ENCODE peak calls at places on chromosomes 13 and 19, in seven cellular contexts. H is epithelial cell of proximal tubule; F is neural progenitor cell; V is NCI-H460; K is GM03348; W is iPS-NIHi11; Z is activated T-helper 1 cell treated with anti-CD3 and anti-CD28 coated beads, Interleukin-12 subunit alpha, Interleukin-12 subunit beta, Interleukin-2, Interleukin-4 antibody, amounts not matched to agents 30 ng/mL and 10 ng/mL and 1 ng/mL, durations not matched to agents 14 hours and 24 hours and 36 hours. T is an unnamed sample.

GRCh38 chr13:113854238-113855011 is 9.5 kb downstream of the GAS6 start:
- DNase-seq in H (no peak), F (no peak), V (no peak), K (peak; percentile 38), W (no peak), Z (no peak), T (no peak)

GRCh38 chr13:43785166-43785680 is 1.5 kb downstream of the ENOX1 start:
- DNase-seq in H (no peak), F (peak; percentile 25), V (no peak), K (no peak), W (no peak), Z (no peak), T (no peak)

GRCh38 chr19:1945899-1946298 is 4.9 kb downstream of the CSNK1G2 start:
- DNase-seq in H (no peak), F (peak; percentile 84), V (no peak), K (peak; percentile 63), W (peak; percentile 86), Z (no peak), T (no peak)

GRCh38 chr13:66933527-66933926 is 296.6 kb downstream of the PCDH9 start:
- DNase-seq in H (no peak), F (no peak), V (no peak), K (no peak), W (no peak), Z (no peak), T (no peak)

GRCh38 chr13:79781829-79782540 is 301.0 kb downstream of the NDFIP2 start:
- DNase-seq in H (no peak), F (no peak), V (no peak), K (no peak), W (no peak), Z (no peak), T (no peak)

GRCh38 chr13:37303610-37304009 is 198.1 kb upstream of the CSNK1A1L start:
- DNase-seq in H (no peak), F (no peak), V (no peak), K (no peak), W (no peak), Z (no peak), T (no peak)

GRCh38 chr19:39319098-39319891 is 1.4 kb downstream of the LRFN1 start:
- DNase-seq in H (no peak), F (no peak), V (no peak), K (no peak), W (no peak), Z (no peak), T (no peak)

GRCh38 chr19:53328967-53329366 is 4.6 kb upstream of the ZNF845 start:
- DNase-seq in H (no peak), F (no peak), V (no peak), K (no peak), W (peak; percentile 34), Z (no peak), T (no peak)

GRCh38 chr13:52899206-52899605 is 50.8 kb upstream of the PCDH8 start:
- DNase-seq in H (no peak), F (no peak), V (no peak), K (no peak), W (no peak), Z (no peak), T (no peak)

GRCh38 chr13:30791354-30791921 is 56.1 kb downstream of the ALOX5AP start:
- DNase-seq in H (no peak), F (no peak), V (no peak), K (peak; percentile 73), W (no peak), Z (no peak), T (no peak)

GRCh38 chr13:85543144-85543543 is 256.1 kb downstream of the SLITRK6 start:
- DNase-seq in H (no peak), F (no peak), V (no peak), K (no peak), W (no peak), Z (no peak), T (no peak)

GRCh38 chr13:93227280-93227905 is 786 bp downstream of the GPC6 start:
- DNase-seq in H (no peak), F (peak; percentile 75), V (no peak), K (peak; percentile 56), W (peak; percentile 32), Z (no peak), T (no peak)